ENCODE peak calls at places on chromosomes 3 and 15, in five cellular contexts. B is NCI-H510A; F is activated CD8-positive, alpha-beta memory T cell treated with anti-CD3 and anti-CD28 coated beads for 4 hours; P is hypothalamus; C is HTR-8/SVneo. M is an unnamed sample.

GRCh38 chr3:39107874-39108308 is 411 bp downstream of the TTC21A start:
- DNase-seq in B (peak; percentile 35), F (no peak), P (no peak), C (peak; percentile 10), M (no peak)

GRCh38 chr3:134445631-134446030 is 40.2 kb downstream of the ANAPC13 start:
- DNase-seq in B (no peak), F (no peak), P (no peak), C (no peak), M (no peak)

GRCh38 chr3:36743821-36744220 is 20.5 kb downstream of the DCLK3 start:
- DNase-seq in B (no peak), F (no peak), P (no peak), C (no peak), M (no peak)

GRCh38 chr15:65642588-65642987 is 20.9 kb downstream of the SLC24A1 start:
- DNase-seq in B (no peak), F (no peak), P (no peak), C (no peak), M (no peak)

GRCh38 chr3:11568503-11569155 is 75.1 kb downstream of the VGLL4 start:
- DNase-seq in B (no peak), F (no peak), P (peak; percentile 66), C (peak; percentile 82), M (peak; percentile 88)

GRCh38 chr15:77030042-77030927 is 35.4 kb downstream of the PSTPIP1 start:
- DNase-seq in B (no peak), F (no peak), P (no peak), C (no peak), M (no peak)

GRCh38 chr15:41490355-41490754 is 3.3 kb upstream of the ITPKA start:
- DNase-seq in B (no peak), F (no peak), P (no peak), C (peak; percentile 94), M (peak; percentile 89)

GRCh38 chr3:169774186-169774585 is 990 bp downstream of the MYNN start:
- DNase-seq in B (no peak), F (no peak), P (no peak), C (no peak), M (no peak)

GRCh38 chr3:111963424-111963823 is 15.4 kb upstream of the ABHD10 start:
- DNase-seq in B (no peak), F (no peak), P (no peak), C (peak; percentile 22), M (peak; percentile 44)

GRCh38 chr3:15339786-15340215 is 7.4 kb upstream of the SH3BP5 start:
- DNase-seq in B (no peak), F (no peak), P (no peak), C (peak; percentile 46), M (peak; percentile 74)

GRCh38 chr15:61195116-61196002 is 33.7 kb downstream of the RORA start:
- DNase-seq in B (no peak), F (no peak), P (no peak), C (peak; percentile 25), M (peak; percentile 10)

GRCh38 chr15:63070681-63071129 is 28.2 kb downstream of the TPM1 start:
- DNase-seq in B (no peak), F (no peak), P (no peak), C (no peak), M (peak; percentile 34)

GRCh38 chr3:45972534-45973402 is 22.9 kb downstream of the FYCO1 start:
- DNase-seq in B (no peak), F (no peak), P (no peak), C (peak; percentile 29), M (no peak)

GRCh38 chr3:147773236-147773635 is 364.1 kb downstream of the ZIC1 start:
- DNase-seq in B (no peak), F (no peak), P (no peak), C (no peak), M (no peak)

GRCh38 chr3:127833281-127834032 is 11.1 kb upstream of the MGLL start:
- DNase-seq in B (no peak), F (no peak), P (no peak), C (no peak), M (no peak)

GRCh38 chr3:87924485-87924884 is 134.3 kb downstream of the CGGBP1 start:
- DNase-seq in B (no peak), F (no peak), P (no peak), C (no peak), M (no peak)

GRCh38 chr15:68430471-68431036 is 1.4 kb downstream of the ITGA11 start:
- DNase-seq in B (no peak), F (no peak), P (no peak), C (no peak), M (no peak)

GRCh38 chr15:25734680-25735355 is 128.3 kb downstream of the ATP10A start:
- DNase-seq in B (no peak), F (no peak), P (no peak), C (no peak), M (no peak)

GRCh38 chr15:40598126-40598525 is 4.1 kb downstream of the KNL1 start:
- DNase-seq in B (no peak), F (no peak), P (no peak), C (no peak), M (no peak)

GRCh38 chr3:12350151-12350813 is 61.4 kb downstream of the PPARG start:
- DNase-seq in B (no peak), F (no peak), P (no peak), C (no peak), M (no peak)

GRCh38 chr3:53693441-53693840 is 152.8 kb downstream of the CHDH start:
- DNase-seq in B (no peak), F (no peak), P (no peak), C (no peak), M (no peak)

GRCh38 chr3:161991901-161992300 is 495.3 kb downstream of the OTOL1 start:
- DNase-seq in B (no peak), F (no peak), P (no peak), C (no peak), M (no peak)

GRCh38 chr15:45642203-45642932 is 7.5 kb downstream of the SQOR start:
- DNase-seq in B (no peak), F (no peak), P (no peak), C (no peak), M (no peak)

GRCh38 chr3:128280466-128281455 is 127.5 kb downstream of the EEFSEC start:
- DNase-seq in B (peak; percentile 35), F (no peak), P (no peak), C (no peak), M (no peak)

GRCh38 chr3:140552403-140552802 is 125.5 kb upstream of the TRIM42 start:
- DNase-seq in B (no peak), F (no peak), P (no peak), C (no peak), M (no peak)

GRCh38 chr3:142276780-142277179 is 51.4 kb upstream of the GK5 start:
- DNase-seq in B (no peak), F (no peak), P (no peak), C (no peak), M (no peak)

GRCh38 chr3:7447197-7447769 is 586.4 kb downstream of the GRM7 start:
- DNase-seq in B (no peak), F (no peak), P (no peak), C (no peak), M (no peak)

GRCh38 chr3:190094201-190094718 is 26.4 kb downstream of the P3H2 start:
- DNase-seq in B (no peak), F (no peak), P (no peak), C (no peak), M (no peak)

GRCh38 chr3:63911395-63911900 is 735 bp downstream of the SCAANT1 start:
- DNase-seq in B (no peak), F (no peak), P (no peak), C (peak; percentile 8), M (peak; percentile 29)